ENCODE peak calls at places on chromosomes 11 and 22, in four cellular contexts. O is activated CD4-positive, alpha-beta T cell treated with anti-CD3 and anti-CD28 coated beads, Interleukin-2, amount 50 U/mL, for 48 hours; E is GM12865; H is NCI-H1092. K is an unnamed sample.

GRCh38 chr22:19757140-19757984 is 3.2 kb upstream of the TBX1 start:
- DNase-seq in O (no peak), H (no peak), E (no peak), K (no peak)

GRCh38 chr11:102761646-102762238 is 18.7 kb downstream of the MMP10 start:
- DNase-seq in H (no peak), E (no peak), O (no peak), K (no peak)

GRCh38 chr11:76188873-76189272 is 17.4 kb downstream of the WNT11 start:
- DNase-seq in O (no peak), E (no peak), H (no peak), K (no peak)

GRCh38 chr11:1011320-1011698 is 25.2 kb downstream of the MUC6 start:
- DNase-seq in H (no peak), E (no peak), O (no peak), K (no peak)

GRCh38 chr11:36455658-36456111 is 54.4 kb downstream of the TRAF6 start:
- DNase-seq in O (no peak), E (no peak), H (no peak), K (no peak)

GRCh38 chr11:63448646-63449045 is 42.3 kb downstream of the PLAAT5 start:
- DNase-seq in H (no peak), E (no peak), O (no peak), K (no peak)

GRCh38 chr11:130608267-130608666 is 159.8 kb downstream of the ADAMTS15 start:
- DNase-seq in E (no peak), H (no peak), O (no peak), K (no peak)

GRCh38 chr11:80028998-80029397 is 588.2 kb upstream of the TENM4 start:
- DNase-seq in O (no peak), H (no peak), E (no peak), K (no peak)

GRCh38 chr11:72525466-72525865 is 91.1 kb upstream of the CLPB start:
- DNase-seq in H (no peak), O (no peak), E (no peak), K (no peak)

GRCh38 chr22:30864441-30865420 is 103.8 kb downstream of the MORC2 start:
- DNase-seq in E (no peak), O (no peak), H (no peak), K (peak)

GRCh38 chr22:32206774-32207758 is 2.2 kb upstream of the RFPL2 start:
- DNase-seq in E (peak), H (no peak), O (peak), K (peak)

GRCh38 chr22:50545522-50546325 is at the start of gene KLHDC7B:
- DNase-seq in H (no peak), E (no peak), O (peak), K (peak)

GRCh38 chr22:46592390-46592872 is 27.8 kb upstream of the GRAMD4 start:
- DNase-seq in E (peak), O (peak), H (no peak), K (peak)

GRCh38 chr22:19565921-19566598 is 41.9 kb upstream of the CLDN5 start:
- DNase-seq in O (no peak), E (no peak), H (no peak), K (no peak)

GRCh38 chr11:96102664-96103068 is 178.8 kb upstream of the MTMR2 start:
- DNase-seq in H (no peak), E (no peak), O (no peak), K (no peak)

GRCh38 chr11:12813371-12814225 is 139.4 kb downstream of the TEAD1 start:
- DNase-seq in E (no peak), O (no peak), H (no peak), K (no peak)

GRCh38 chr22:29078036-29078868 is 5.4 kb downstream of the KREMEN1 start:
- DNase-seq in E (no peak), O (no peak), H (no peak), K (no peak)

GRCh38 chr11:9170450-9170849 is 79.1 kb upstream of the SCUBE2 start:
- DNase-seq in H (no peak), E (no peak), O (no peak), K (no peak)

GRCh38 chr11:76558891-76559290 is 111.7 kb downstream of the LRRC32 start:
- DNase-seq in H (no peak), E (no peak), O (no peak), K (no peak)

K was measured in stimulated activated naive CD8-positive, alpha-beta T cell treated with anti-CD3 and anti-CD28 coated beads, Interleukin-15, amount 100 ng/mL, for 72 hours.